ENCODE peak calls at places on chromosomes 11 and 22, in five cellular contexts. J is NCI-H2081, K is AML-193, O is NCI-H446 treated with DMSO at 0.1 percent for 48 hours, N is RWPE1. P is an unnamed sample.

GRCh38 chr11:116732740-116733385 is 39.9 kb downstream of the BUD13 start:
- DNase-seq in K (peak; percentile 58), N (peak; percentile 82), J (peak; percentile 65), O (peak; percentile 17), P (peak; percentile 40)

GRCh38 chr22:32776800-32777199 is 24.7 kb upstream of the TIMP3 start:
- DNase-seq in O (no peak), N (no peak), J (no peak), K (no peak), P (no peak)

GRCh38 chr11:47139878-47140277 is 36.8 kb downstream of the ARFGAP2 start:
- DNase-seq in O (no peak), K (no peak), N (no peak), J (no peak), P (no peak)

GRCh38 chr11:13223112-13223511 is 54.5 kb upstream of the BMAL1 start:
- DNase-seq in K (no peak), J (no peak), N (no peak), O (no peak), P (no peak)

GRCh38 chr22:23273445-23274145 is 93.3 kb downstream of the BCR start:
- DNase-seq in N (no peak), O (no peak), J (no peak), K (no peak), P (no peak)

GRCh38 chr11:68843703-68844312 is 2.1 kb upstream of the CPT1A start:
- DNase-seq in J (peak; percentile 73), K (peak; percentile 76), O (no peak), N (peak; percentile 50), P (no peak)

GRCh38 chr11:79413258-79413657 is 27.6 kb downstream of the TENM4 start:
- DNase-seq in O (peak; percentile 30), N (peak; percentile 62), J (peak; percentile 48), K (no peak), P (no peak)

GRCh38 chr11:132549001-132549400 is 983.3 kb downstream of the OPCML start:
- DNase-seq in J (no peak), N (no peak), O (no peak), K (no peak), P (no peak)

GRCh38 chr11:36512016-36512415 is 1.9 kb upstream of the TRAF6 start:
- DNase-seq in J (no peak), O (no peak), N (no peak), K (no peak), P (no peak)

GRCh38 chr11:43927070-43927469 is 15.4 kb upstream of the C11orf96 start:
- DNase-seq in O (no peak), N (no peak), K (no peak), J (no peak), P (no peak)

P was measured in keratinocyte.